ENCODE peak calls at places on chromosomes 7 and 10, in six cellular contexts. E is CD8-positive, alpha-beta T cell; O is right lobe of liver; W is endodermal cell; N is body of pancreas; H is GM23338. Z is an unnamed sample.

GRCh38 chr10:119687192-119688032 is 36.2 kb downstream of the BAG3 start:
- DNase-seq in E (no peak), O (no peak), W (peak; percentile 98), N (no peak), H (peak; percentile 98), Z (no peak)

GRCh38 chr7:134826105-134826504 is 46.7 kb downstream of the CALD1 start:
- DNase-seq in E (no peak), O (no peak), W (no peak), N (no peak), H (no peak), Z (no peak)

GRCh38 chr7:157637216-157637954 is 300.6 kb downstream of the DNAJB6 start:
- DNase-seq in E (no peak), O (no peak), W (peak; percentile 21), N (no peak), H (no peak), Z (no peak)

GRCh38 chr10:98314577-98315284 is 46.7 kb upstream of the LOXL4 start:
- DNase-seq in E (no peak), O (no peak), W (no peak), N (no peak), H (no peak), Z (no peak)

GRCh38 chr7:131327049-131327625 is 539 bp upstream of the MKLN1 start:
- DNase-seq in E (no peak), O (no peak), W (no peak), N (no peak), H (peak; percentile 72), Z (no peak)

GRCh38 chr7:80499350-80499955 is 12.4 kb downstream of the GNAT3 start:
- DNase-seq in E (no peak), O (no peak), W (peak; percentile 66), N (peak; percentile 51), H (peak; percentile 48), Z (no peak)

GRCh38 chr10:96685297-96685696 is 35.0 kb downstream of the PIK3AP1 start:
- DNase-seq in E (no peak), O (no peak), W (no peak), N (no peak), H (no peak), Z (no peak)

GRCh38 chr10:36671607-36672006 is 453.8 kb upstream of the ANKRD30A start:
- DNase-seq in E (no peak), O (no peak), W (no peak), N (no peak), H (no peak), Z (no peak)

GRCh38 chr10:11601670-11602069 is 9.8 kb downstream of the USP6NL start:
- DNase-seq in E (no peak), O (no peak), W (no peak), N (no peak), H (no peak), Z (no peak)

GRCh38 chr7:133704436-133704835 is 422.7 kb upstream of the LRGUK start:
- DNase-seq in E (no peak), O (no peak), W (no peak), N (no peak), H (no peak), Z (no peak)

GRCh38 chr10:58608356-58608755 is 95.7 kb downstream of the BICC1 start:
- DNase-seq in E (no peak), O (no peak), W (no peak), N (no peak), H (no peak), Z (no peak)

GRCh38 chr7:155263522-155264197 is 34.0 kb upstream of the INSIG1 start:
- DNase-seq in E (no peak), O (no peak), W (no peak), N (no peak), H (no peak), Z (no peak)

GRCh38 chr7:140645166-140645565 is 4.6 kb upstream of the DENND2A start:
- DNase-seq in E (no peak), O (no peak), W (peak; percentile 91), N (no peak), H (peak; percentile 80), Z (no peak)

GRCh38 chr7:66921396-66921917 is 432 bp downstream of the TMEM248 start:
- DNase-seq in E (peak; percentile 11), O (peak; percentile 60), W (no peak), N (peak; percentile 62), H (peak; percentile 48), Z (peak; percentile 59)

GRCh38 chr7:123155571-123155970 is 44.2 kb downstream of the SLC13A1 start:
- DNase-seq in E (no peak), O (no peak), W (no peak), N (no peak), H (no peak), Z (no peak)
- TF ChIP-seq CTCF in E (no peak), O (no peak), W (no peak), N (no peak), H (no peak), Z (no peak)

GRCh38 chr7:4282434-4283223 is 399.5 kb upstream of the FOXK1 start:
- DNase-seq in E (no peak), O (no peak), W (peak; percentile 28), N (no peak), H (no peak), Z (no peak)

GRCh38 chr7:4288791-4289190 is 393.3 kb upstream of the FOXK1 start:
- DNase-seq in E (no peak), O (no peak), W (no peak), N (no peak), H (no peak), Z (no peak)

DNA sequence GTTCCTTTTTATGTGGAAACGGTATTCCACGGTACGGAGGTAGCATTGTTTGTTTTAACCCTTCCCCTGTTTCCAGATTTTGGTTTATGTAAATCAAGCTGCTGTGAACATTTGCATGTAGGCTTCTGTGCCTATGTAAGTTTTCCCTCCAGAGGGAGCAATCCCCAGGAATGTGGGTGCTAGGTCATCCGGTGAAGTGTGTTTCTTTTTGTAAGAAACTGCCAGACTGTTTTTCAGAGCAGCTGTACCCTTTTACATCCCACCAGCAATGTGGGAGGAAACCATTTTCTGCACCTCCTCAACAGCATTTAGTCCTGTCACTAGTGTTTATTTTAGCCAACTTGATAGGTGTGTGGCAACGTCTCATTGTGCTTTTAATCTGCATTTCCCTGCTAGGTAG is 395.8 kb upstream of the FOXK1 start:
- DNase-seq in E (no peak), O (no peak), W (peak; percentile 33), N (no peak), H (peak; percentile 34), Z (no peak)
- TF ChIP-seq CTCF in E (no peak), O (no peak), W (peak; percentile 48), N (no peak), H (peak; percentile 38), Z (no peak)

DNA sequence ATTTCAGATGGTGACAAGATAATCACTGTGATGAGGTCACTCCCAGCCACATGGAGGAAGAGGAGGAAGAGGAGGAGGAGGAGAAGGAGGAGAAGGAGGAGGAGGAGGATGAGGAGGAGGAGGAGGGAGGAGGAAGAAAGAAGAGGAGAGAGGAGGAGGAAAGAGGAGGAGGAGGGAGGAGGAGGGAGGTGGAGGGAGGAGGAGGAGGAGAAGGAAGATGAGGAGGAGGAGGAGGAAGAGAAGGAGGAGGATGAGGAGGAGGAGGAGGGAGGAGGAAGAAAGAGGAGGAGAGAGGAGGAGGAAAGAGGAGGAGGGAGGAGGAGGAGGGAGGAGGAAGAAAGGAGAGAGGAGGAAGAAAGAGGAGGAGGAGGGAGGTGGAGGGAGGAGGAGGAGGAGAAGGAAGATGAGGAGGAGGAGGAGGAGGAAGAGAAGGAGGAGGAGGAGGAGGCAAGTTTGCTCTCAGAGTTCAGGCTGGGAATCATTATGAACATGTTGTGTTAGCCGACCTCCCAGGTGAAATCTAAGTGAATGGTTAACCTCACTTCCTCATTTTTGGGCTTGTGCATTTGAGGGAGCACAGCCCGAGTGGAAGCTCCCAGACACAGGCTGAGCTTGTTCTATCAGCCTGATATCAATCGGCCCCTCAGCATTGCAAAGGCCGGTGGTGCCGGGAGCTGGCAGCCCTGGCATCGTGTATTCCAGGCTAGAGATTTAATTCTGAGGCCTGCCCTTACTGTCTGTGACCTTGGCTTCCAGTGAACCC is 236.2 kb upstream of the PITRM1 start:
- DNase-seq in E (no peak), O (no peak), W (no peak), N (peak; percentile 62), H (no peak), Z (no peak)
- TF ChIP-seq CTCF in E (no peak), O (no peak), W (no peak), N (no peak), H (no peak), Z (no peak)

GRCh38 chr10:114767101-114767588 is 54.4 kb upstream of the FHIP2A start:
- DNase-seq in E (no peak), O (no peak), W (no peak), N (peak; percentile 31), H (no peak), Z (no peak)
- TF ChIP-seq CTCF in E (no peak), O (no peak), W (no peak), N (no peak), H (no peak), Z (no peak)

GRCh38 chr10:8323443-8324054 is 269.1 kb downstream of the GATA3 start:
- DNase-seq in E (no peak), O (no peak), W (no peak), N (no peak), H (no peak), Z (no peak)

GRCh38 chr10:8319704-8320103 is 265.2 kb downstream of the GATA3 start:
- DNase-seq in E (no peak), O (no peak), W (no peak), N (no peak), H (no peak), Z (no peak)

GRCh38 chr10:8325417-8325980 is 271.0 kb downstream of the GATA3 start:
- DNase-seq in E (no peak), O (no peak), W (no peak), N (no peak), H (no peak), Z (no peak)

GRCh38 chr10:8325015-8325414 is 270.5 kb downstream of the GATA3 start:
- DNase-seq in E (no peak), O (no peak), W (no peak), N (no peak), H (no peak), Z (no peak)

DNA sequence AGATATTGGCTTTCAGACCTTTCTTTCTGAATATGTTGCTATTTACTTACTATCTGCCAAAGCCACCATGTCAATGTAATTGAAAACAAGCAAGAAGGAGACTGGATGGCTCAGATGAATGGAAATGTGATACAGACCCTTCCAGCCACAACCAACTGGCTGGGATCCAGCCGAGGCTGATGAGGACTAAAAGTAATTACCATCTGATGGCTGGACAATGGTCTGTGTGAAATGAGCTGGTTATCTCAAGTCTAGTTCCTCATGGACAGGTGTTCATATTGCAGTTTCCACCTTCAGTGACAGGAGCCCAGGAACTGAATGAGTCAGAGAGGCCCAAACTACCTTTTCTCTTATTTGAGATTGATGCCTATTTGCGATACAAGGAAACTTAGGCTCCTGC is 267.5 kb downstream of the GATA3 start:
- DNase-seq in E (no peak), O (no peak), W (no peak), N (no peak), H (no peak), Z (no peak)
- TF ChIP-seq CTCF in E (no peak), O (no peak), W (no peak), N (no peak), H (no peak), Z (no peak)